ENCODE peak calls at places on chromosomes 7 and 10, in nine cellular contexts. U is heart left ventricle, J is IMR-90, E is body of pancreas, W is GM12878, K is esophagus squamous epithelium, A is A549, X is K562, D is endothelial cell of umbilical vein. S is an unnamed sample.

GRCh38 chr7:70384891-70385290 is 747.1 kb upstream of the GALNT17 start:
- DNase-seq in E (no peak), U (no peak), J (peak), W (no peak), D (no peak), K (no peak), X (no peak), A (no peak), S (no peak)

GRCh38 chr10:88881335-88881734 is 1.3 kb downstream of the STAMBPL1 start:
- DNase-seq in U (no peak), J (no peak), E (no peak), A (no peak), D (peak), K (no peak), W (no peak), X (no peak), S (no peak)

GRCh38 chr7:29281782-29282541 is 87.4 kb downstream of the CHN2 start:
- DNase-seq in X (no peak), A (no peak), K (no peak), D (no peak), J (no peak), U (peak), E (peak), W (no peak), S (no peak)

GRCh38 chr10:91378061-91378460 is 32.1 kb upstream of the HECTD2 start:
- DNase-seq in J (peak), E (no peak), X (no peak), A (no peak), K (no peak), W (no peak), U (no peak), D (no peak), S (no peak)

GRCh38 chr7:158596309-158596708 is 8.7 kb upstream of the PTPRN2 start:
- DNase-seq in U (no peak), D (no peak), W (no peak), A (no peak), E (no peak), X (no peak), J (no peak), K (no peak), S (no peak)

GRCh38 chr10:131310054-131310903 is 1.2 kb downstream of the TCERG1L start:
- DNase-seq in W (no peak), J (no peak), A (no peak), X (peak), U (no peak), K (no peak), D (no peak), E (no peak), S (no peak)

GRCh38 chr10:102001435-102002068 is 54.4 kb downstream of the ARMH3 start:
- DNase-seq in E (no peak), J (no peak), U (no peak), X (no peak), W (peak), D (no peak), K (no peak), A (no peak), S (no peak)

GRCh38 chr7:1064581-1064980 is 20.2 kb downstream of the GPR146 start:
- DNase-seq in A (no peak), X (no peak), W (no peak), D (no peak), K (no peak), U (no peak), J (no peak), E (no peak), S (no peak)

GRCh38 chr7:36487756-36488336 is 98.2 kb downstream of the ANLN start:
- DNase-seq in W (peak), U (no peak), A (peak), K (no peak), E (peak), J (peak), X (no peak), D (peak), S (no peak)

GRCh38 chr10:28681345-28681763 is 4.0 kb downstream of the BAMBI start:
- DNase-seq in E (no peak), K (no peak), U (peak), X (no peak), A (no peak), W (no peak), J (no peak), D (no peak), S (peak)

GRCh38 chr7:106041140-106041717 is 70.9 kb downstream of the SYPL1 start:
- DNase-seq in E (peak), X (peak), D (peak), J (peak), A (peak), W (no peak), K (no peak), U (no peak), S (no peak)

GRCh38 chr7:120407015-120407414 is 134.0 kb downstream of the KCND2 start:
- DNase-seq in J (no peak), U (no peak), D (no peak), A (no peak), X (no peak), W (no peak), K (no peak), E (no peak), S (no peak)

GRCh38 chr7:34153680-34154270 is 248.4 kb downstream of the BMPER start:
- DNase-seq in D (no peak), U (no peak), E (no peak), J (peak), A (no peak), W (no peak), X (no peak), K (no peak), S (no peak)

GRCh38 chr7:155277385-155277994 is 20.2 kb upstream of the INSIG1 start:
- DNase-seq in A (no peak), J (no peak), K (no peak), X (no peak), U (no peak), D (peak), E (no peak), W (no peak), S (no peak)

GRCh38 chr10:1050145-1050544 is 1.2 kb upstream of the IDI1 start:
- DNase-seq in W (no peak), J (peak), A (no peak), E (no peak), X (peak), D (peak), U (no peak), K (no peak), S (no peak)

GRCh38 chr10:85319150-85319549 is 990.8 kb downstream of the CCSER2 start:
- DNase-seq in U (no peak), D (no peak), X (no peak), A (no peak), J (no peak), E (no peak), K (no peak), W (no peak), S (no peak)

GRCh38 chr10:78211476-78212110 is 177.9 kb downstream of the RPS24 start:
- DNase-seq in U (peak), W (no peak), J (peak), X (no peak), A (peak), D (peak), K (no peak), E (peak), S (no peak)

GRCh38 chr7:156113733-156114132 is 301.5 kb upstream of the SHH start:
- DNase-seq in U (no peak), J (no peak), D (no peak), K (no peak), X (no peak), A (no peak), W (no peak), E (no peak), S (no peak)

GRCh38 chr7:75967573-75967997 is 26.8 kb downstream of the TMEM120A start:
- DNase-seq in U (peak), E (no peak), X (no peak), J (peak), W (no peak), A (no peak), D (peak), K (no peak), S (no peak)

GRCh38 chr7:44286618-44287487 is 38.5 kb downstream of the CAMK2B start:
- DNase-seq in D (no peak), E (no peak), X (no peak), K (no peak), A (no peak), J (no peak), U (peak), W (no peak), S (peak)

GRCh38 chr7:4825081-4825480 is 36.7 kb downstream of the PAPOLB start:
- DNase-seq in U (no peak), X (no peak), J (no peak), K (no peak), A (no peak), W (no peak), D (no peak), E (no peak), S (no peak)

GRCh38 chr7:100803398-100804161 is 23.7 kb downstream of the EPHB4 start:
- DNase-seq in D (peak), U (peak), A (peak), X (peak), J (peak), E (peak), K (peak), W (peak), S (no peak)

GRCh38 chr7:47596502-47597202 is 14.7 kb upstream of the TNS3 start:
- DNase-seq in D (no peak), U (no peak), K (no peak), X (no peak), W (no peak), A (no peak), E (no peak), J (no peak), S (peak)

GRCh38 chr10:93773705-93774104 is 16.0 kb downstream of the LGI1 start:
- DNase-seq in A (no peak), E (no peak), J (no peak), U (no peak), K (no peak), D (no peak), X (no peak), W (no peak), S (peak)

GRCh38 chr10:132563485-132564248 is 26.1 kb downstream of the INPP5A start:
- DNase-seq in U (no peak), A (no peak), D (no peak), K (no peak), E (no peak), X (no peak), W (peak), J (no peak), S (no peak)

GRCh38 chr7:143497008-143497795 is 19.5 kb downstream of the TAS2R41 start:
- DNase-seq in W (no peak), E (no peak), A (no peak), K (no peak), U (no peak), D (peak), X (no peak), J (no peak), S (no peak)

GRCh38 chr7:151456276-151456675 is 16.3 kb upstream of the CRYGN start:
- DNase-seq in X (no peak), J (no peak), K (no peak), E (no peak), D (no peak), A (no peak), W (no peak), U (no peak), S (no peak)

GRCh38 chr10:70130878-70131559 is 1.6 kb downstream of the AIFM2 start:
- DNase-seq in D (no peak), W (no peak), X (no peak), J (peak), A (no peak), E (peak), U (no peak), K (no peak), S (no peak)

GRCh38 chr7:107404740-107405537 is 64.9 kb upstream of the GPR22 start:
- DNase-seq in A (no peak), X (no peak), J (no peak), W (no peak), K (no peak), D (peak), E (no peak), U (no peak), S (no peak)

GRCh38 chr10:4557469-4557868 is 268.5 kb upstream of the AKR1E2 start:
- DNase-seq in K (no peak), J (no peak), X (no peak), W (no peak), A (no peak), E (no peak), D (no peak), U (no peak), S (no peak)

GRCh38 chr10:44978570-44979280 is at the start of gene DEPP1:
- DNase-seq in J (peak), W (no peak), X (peak), E (peak), D (peak), A (peak), U (peak), K (peak), S (peak)
- TF ChIP-seq POLR2A in J (peak), W (peak), X (peak), E (peak), D (peak), A (peak), U (peak), K (peak), S (peak)

GRCh38 chr10:62451606-62451965 is 77.4 kb downstream of the ZNF365 start:
- DNase-seq in U (no peak), J (no peak), E (no peak), D (no peak), K (no peak), W (no peak), A (no peak), X (no peak), S (no peak)

GRCh38 chr10:62453274-62453673 is 79.1 kb downstream of the ZNF365 start:
- DNase-seq in A (no peak), W (no peak), X (no peak), E (no peak), D (no peak), J (no peak), K (no peak), U (no peak), S (no peak)

GRCh38 chr10:62456611-62457101 is 82.5 kb downstream of the ZNF365 start:
- DNase-seq in A (no peak), K (no peak), J (peak), U (no peak), W (peak), D (no peak), E (peak), X (no peak), S (no peak)

GRCh38 chr10:62454696-62455451 is 80.7 kb downstream of the ZNF365 start:
- DNase-seq in J (peak), E (peak), X (no peak), D (no peak), W (no peak), U (peak), K (no peak), A (peak), S (peak)

DNA sequence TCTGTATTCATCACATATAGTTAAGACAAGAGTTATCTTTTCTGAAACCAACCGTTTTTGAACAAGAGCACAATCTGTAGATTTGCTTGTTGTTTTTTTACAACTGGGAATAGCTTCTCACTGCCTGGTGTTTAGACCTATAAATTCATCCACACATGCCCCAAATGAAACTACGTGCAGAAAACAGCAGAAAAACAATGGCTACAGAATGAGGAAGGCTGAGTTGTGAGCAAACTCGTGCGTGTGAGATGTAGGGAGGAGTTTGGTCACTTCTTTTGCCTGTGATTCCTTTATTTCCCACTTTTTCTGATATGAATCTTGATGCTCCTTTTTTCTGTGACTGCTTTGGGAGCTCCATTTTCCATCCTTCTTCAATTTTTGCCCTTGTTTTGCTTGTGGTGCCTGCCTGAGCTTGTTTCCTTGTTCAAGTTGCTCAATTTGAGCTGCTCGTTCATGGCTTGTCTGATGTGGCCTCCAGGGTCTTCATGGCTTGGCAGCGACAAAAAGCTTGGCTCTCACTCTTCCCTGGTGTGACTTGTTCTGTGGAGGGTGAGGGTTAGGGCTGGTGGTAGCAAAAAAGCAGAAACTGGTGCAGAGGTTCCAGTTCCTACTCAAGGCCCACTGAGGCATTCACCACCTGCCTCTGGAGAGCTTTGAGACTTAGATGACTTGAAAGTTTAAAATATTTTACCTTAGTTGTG is 76.9 kb downstream of the ZNF365 start:
- DNase-seq in W (no peak), X (no peak), D (no peak), J (no peak), U (no peak), A (no peak), E (no peak), K (no peak), S (no peak)
- H3K27ac ChIP-seq in W (no peak), X (no peak), D (no peak), J (no peak), U (no peak), A (no peak), E (no peak), K (no peak), S (no peak)

GRCh38 chr7:97377713-97378112 is 260.2 kb downstream of the SDHAF3 start:
- DNase-seq in A (no peak), W (no peak), J (no peak), U (no peak), X (no peak), K (no peak), E (no peak), D (no peak), S (no peak)

GRCh38 chr7:97372882-97373281 is 255.4 kb downstream of the SDHAF3 start:
- DNase-seq in E (no peak), D (no peak), A (no peak), U (no peak), X (no peak), J (no peak), K (no peak), W (no peak), S (no peak)

DNA sequence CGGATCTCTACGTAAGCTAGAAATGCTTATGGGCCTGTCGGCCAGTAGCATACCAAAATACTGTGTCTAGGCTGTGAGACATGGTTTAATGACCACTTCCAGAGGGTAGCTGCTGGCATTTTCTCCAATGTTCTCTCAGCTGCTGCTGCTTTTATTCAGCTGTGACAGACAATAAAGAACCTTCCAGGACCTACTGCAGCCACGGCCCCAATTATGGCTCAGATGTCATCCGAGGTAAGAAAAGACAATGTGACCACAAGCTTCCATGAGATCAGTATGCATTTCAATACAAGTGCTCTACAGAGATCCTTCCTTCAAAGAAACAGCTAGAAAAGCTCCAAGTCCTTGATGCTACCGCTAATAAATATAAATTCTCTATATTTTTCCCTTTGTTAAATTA is 256.2 kb downstream of the SDHAF3 start:
- DNase-seq in K (no peak), J (no peak), D (no peak), A (no peak), E (no peak), X (no peak), W (no peak), U (no peak), S (no peak)
- TF ChIP-seq POLR2A in K (no peak), J (no peak), D (no peak), A (no peak), E (no peak), X (no peak), W (no peak), U (no peak), S (no peak)

DNA sequence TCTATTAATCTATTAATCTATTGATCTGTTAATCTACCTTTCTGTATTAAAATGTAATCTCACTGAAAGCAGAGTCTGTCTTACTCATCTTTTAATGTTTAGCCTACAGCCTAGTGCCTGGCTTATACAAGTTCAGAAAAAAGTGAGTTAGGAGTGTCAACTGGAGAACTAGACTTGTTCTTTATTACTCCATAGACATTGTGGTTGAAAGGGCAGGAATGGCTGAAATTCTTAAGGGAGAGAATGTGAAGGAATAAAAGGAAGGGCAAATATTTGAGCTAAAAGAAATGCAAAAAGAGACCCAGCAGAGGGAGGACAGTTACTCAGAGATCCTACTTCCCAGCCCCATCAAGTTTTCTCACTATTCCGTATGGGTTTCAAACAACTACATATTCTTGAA is 64.9 kb downstream of the MDFIC start:
- DNase-seq in K (no peak), X (no peak), E (no peak), D (no peak), A (no peak), U (no peak), J (peak), W (no peak), S (no peak)
- H3K27ac ChIP-seq in K (no peak), X (no peak), E (no peak), D (no peak), A (no peak), U (peak), J (no peak), W (no peak), S (no peak)

DNA sequence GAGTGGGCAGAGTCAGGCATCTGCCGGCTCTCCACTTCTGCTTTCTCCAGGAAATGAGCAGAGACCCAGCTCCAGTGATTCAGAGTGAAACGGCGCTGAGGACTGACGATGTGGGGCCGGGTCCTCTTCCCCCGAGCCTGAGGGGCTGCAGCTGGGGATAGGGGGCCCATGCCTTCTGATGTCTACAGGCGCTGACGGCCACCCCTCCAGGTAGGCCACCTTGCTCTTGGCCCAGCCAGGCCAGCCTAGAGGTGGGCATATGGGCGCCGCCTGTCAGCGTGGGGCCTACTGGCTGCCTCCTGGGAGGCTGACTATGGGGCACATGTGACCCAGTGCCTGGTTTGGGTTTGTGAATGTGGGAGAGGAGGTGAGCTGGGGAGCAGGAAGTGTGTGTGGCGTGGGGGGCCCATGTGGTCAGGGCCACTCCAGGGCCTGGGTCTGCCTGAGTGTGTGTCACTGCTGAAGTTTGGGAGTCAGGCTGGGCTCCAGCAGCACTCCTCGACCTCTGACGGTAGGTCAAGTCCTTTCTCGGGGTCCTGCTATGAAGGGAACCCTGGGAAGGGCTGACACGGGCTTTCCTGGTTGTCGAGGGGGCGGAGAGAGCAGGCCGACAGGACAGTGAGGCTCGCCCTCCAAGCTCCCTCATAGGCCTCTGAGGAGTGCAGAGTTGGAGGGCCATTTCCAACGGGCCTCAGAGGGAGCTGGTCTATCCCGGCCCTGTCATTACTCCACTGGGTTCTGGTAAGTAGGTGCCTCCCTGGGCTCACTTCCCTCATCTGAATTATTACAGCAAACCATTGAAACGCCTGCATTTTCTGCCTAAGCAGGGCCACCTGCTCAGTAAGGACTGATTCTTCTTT is at the start of gene WDFY4:
- DNase-seq in D (no peak), E (peak), A (no peak), X (no peak), U (peak), J (no peak), K (no peak), W (no peak), S (peak)
- TF ChIP-seq POLR2A in D (no peak), E (no peak), A (no peak), X (no peak), U (no peak), J (no peak), K (no peak), W (peak), S (no peak)

GRCh38 chr7:105012503-105013282 is 1.3 kb upstream of the KMT2E start:
- DNase-seq in D (peak), K (peak), W (peak), A (peak), X (peak), E (peak), J (peak), U (peak), S (peak)
- H3K27ac ChIP-seq in D (peak), K (peak), W (peak), A (peak), X (peak), E (peak), J (peak), U (peak), S (peak)